ENCODE peak calls at places on chromosomes 5 and 9, in ten cellular contexts. One of them, this sample, is unnamed.

GRCh38 chr5:59139695-59140094 is 556.8 kb downstream of the RAB3C start:
- DNase-seq in GM04504: no peak
- DNase-seq in RCC 7860: no peak
- DNase-seq in activated CD8-positive, alpha-beta memory T cell treated with anti-CD3 and anti-CD28 coated beads for 1 hour: no peak
- DNase-seq in bronchial epithelial cell: no peak
- DNase-seq in heart right ventricle: no peak
- DNase-seq in fibroblast of the conjunctiva: no peak
- DNase-seq in GM23248: no peak
- DNase-seq in HuH-7: no peak
- DNase-seq in NCI-H748 treated with DMSO at 0.1 percent for 48 hours: no peak
- DNase-seq in this sample: no peak

GRCh38 chr5:43192558-43193170 is 639 bp downstream of the NIM1K start:
- DNase-seq in activated CD8-positive, alpha-beta memory T cell treated with anti-CD3 and anti-CD28 coated beads for 1 hour: no peak
- DNase-seq in GM23248: peak
- DNase-seq in NCI-H748 treated with DMSO at 0.1 percent for 48 hours: peak
- DNase-seq in bronchial epithelial cell: peak
- DNase-seq in HuH-7: no peak
- DNase-seq in fibroblast of the conjunctiva: no peak
- DNase-seq in GM04504: no peak
- DNase-seq in heart right ventricle: peak
- DNase-seq in RCC 7860: no peak
- DNase-seq in this sample: no peak

GRCh38 chr5:179137643-179138567 is 77.7 kb downstream of the ZNF354C start:
- DNase-seq in NCI-H748 treated with DMSO at 0.1 percent for 48 hours: no peak
- DNase-seq in HuH-7: no peak
- DNase-seq in fibroblast of the conjunctiva: no peak
- DNase-seq in bronchial epithelial cell: no peak
- DNase-seq in GM04504: no peak
- DNase-seq in heart right ventricle: no peak
- DNase-seq in RCC 7860: no peak
- DNase-seq in GM23248: no peak
- DNase-seq in activated CD8-positive, alpha-beta memory T cell treated with anti-CD3 and anti-CD28 coated beads for 1 hour: no peak
- DNase-seq in this sample: no peak

GRCh38 chr9:133656211-133657119 is 20.3 kb downstream of the DBH start:
- DNase-seq in bronchial epithelial cell: no peak
- DNase-seq in NCI-H748 treated with DMSO at 0.1 percent for 48 hours: no peak
- DNase-seq in GM04504: no peak
- DNase-seq in RCC 7860: no peak
- DNase-seq in activated CD8-positive, alpha-beta memory T cell treated with anti-CD3 and anti-CD28 coated beads for 1 hour: peak
- DNase-seq in GM23248: no peak
- DNase-seq in fibroblast of the conjunctiva: no peak
- DNase-seq in HuH-7: no peak
- DNase-seq in heart right ventricle: no peak
- DNase-seq in this sample: no peak

GRCh38 chr9:137462396-137463193 is 3.5 kb upstream of the NSMF start:
- DNase-seq in GM23248: no peak
- DNase-seq in bronchial epithelial cell: no peak
- DNase-seq in NCI-H748 treated with DMSO at 0.1 percent for 48 hours: no peak
- DNase-seq in activated CD8-positive, alpha-beta memory T cell treated with anti-CD3 and anti-CD28 coated beads for 1 hour: no peak
- DNase-seq in GM04504: no peak
- DNase-seq in heart right ventricle: no peak
- DNase-seq in fibroblast of the conjunctiva: no peak
- DNase-seq in RCC 7860: no peak
- DNase-seq in HuH-7: no peak
- DNase-seq in this sample: no peak

GRCh38 chr9:38000332-38000731 is 68.7 kb downstream of the SHB start:
- DNase-seq in fibroblast of the conjunctiva: no peak
- DNase-seq in NCI-H748 treated with DMSO at 0.1 percent for 48 hours: no peak
- DNase-seq in RCC 7860: no peak
- DNase-seq in activated CD8-positive, alpha-beta memory T cell treated with anti-CD3 and anti-CD28 coated beads for 1 hour: no peak
- DNase-seq in heart right ventricle: no peak
- DNase-seq in GM04504: no peak
- DNase-seq in HuH-7: no peak
- DNase-seq in GM23248: no peak
- DNase-seq in bronchial epithelial cell: no peak
- DNase-seq in this sample: no peak

GRCh38 chr5:140214831-140215230 is 39.8 kb downstream of the CYSTM1 start:
- DNase-seq in heart right ventricle: no peak
- DNase-seq in fibroblast of the conjunctiva: peak
- DNase-seq in GM04504: peak
- DNase-seq in HuH-7: no peak
- DNase-seq in RCC 7860: peak
- DNase-seq in activated CD8-positive, alpha-beta memory T cell treated with anti-CD3 and anti-CD28 coated beads for 1 hour: no peak
- DNase-seq in bronchial epithelial cell: peak
- DNase-seq in NCI-H748 treated with DMSO at 0.1 percent for 48 hours: no peak
- DNase-seq in GM23248: peak
- DNase-seq in this sample: peak

GRCh38 chr5:56166671-56167070 is 66.5 kb downstream of the ANKRD55 start:
- DNase-seq in NCI-H748 treated with DMSO at 0.1 percent for 48 hours: no peak
- DNase-seq in HuH-7: no peak
- DNase-seq in GM23248: peak
- DNase-seq in bronchial epithelial cell: peak
- DNase-seq in fibroblast of the conjunctiva: no peak
- DNase-seq in activated CD8-positive, alpha-beta memory T cell treated with anti-CD3 and anti-CD28 coated beads for 1 hour: no peak
- DNase-seq in GM04504: no peak
- DNase-seq in heart right ventricle: no peak
- DNase-seq in RCC 7860: no peak
- DNase-seq in this sample: no peak

GRCh38 chr5:55313870-55314617 is 6.3 kb downstream of the MTREX start:
- DNase-seq in RCC 7860: no peak
- DNase-seq in NCI-H748 treated with DMSO at 0.1 percent for 48 hours: no peak
- DNase-seq in HuH-7: no peak
- DNase-seq in fibroblast of the conjunctiva: no peak
- DNase-seq in bronchial epithelial cell: no peak
- DNase-seq in GM23248: no peak
- DNase-seq in activated CD8-positive, alpha-beta memory T cell treated with anti-CD3 and anti-CD28 coated beads for 1 hour: no peak
- DNase-seq in heart right ventricle: no peak
- DNase-seq in GM04504: no peak
- DNase-seq in this sample: no peak

GRCh38 chr9:126830827-126831226 is 26.0 kb downstream of the ZBTB43 start:
- DNase-seq in GM23248: no peak
- DNase-seq in GM04504: no peak
- DNase-seq in fibroblast of the conjunctiva: no peak
- DNase-seq in heart right ventricle: no peak
- DNase-seq in HuH-7: no peak
- DNase-seq in NCI-H748 treated with DMSO at 0.1 percent for 48 hours: no peak
- DNase-seq in activated CD8-positive, alpha-beta memory T cell treated with anti-CD3 and anti-CD28 coated beads for 1 hour: no peak
- DNase-seq in RCC 7860: no peak
- DNase-seq in bronchial epithelial cell: no peak
- DNase-seq in this sample: no peak

GRCh38 chr9:75457474-75458011 is 369.2 kb downstream of the OSTF1 start:
- DNase-seq in NCI-H748 treated with DMSO at 0.1 percent for 48 hours: no peak
- DNase-seq in RCC 7860: no peak
- DNase-seq in HuH-7: no peak
- DNase-seq in fibroblast of the conjunctiva: no peak
- DNase-seq in GM04504: no peak
- DNase-seq in activated CD8-positive, alpha-beta memory T cell treated with anti-CD3 and anti-CD28 coated beads for 1 hour: no peak
- DNase-seq in heart right ventricle: no peak
- DNase-seq in GM23248: no peak
- DNase-seq in bronchial epithelial cell: no peak
- DNase-seq in this sample: no peak

GRCh38 chr9:77712533-77713130 is 64.5 kb upstream of the GNA14 start:
- DNase-seq in GM04504: peak
- DNase-seq in activated CD8-positive, alpha-beta memory T cell treated with anti-CD3 and anti-CD28 coated beads for 1 hour: no peak
- DNase-seq in RCC 7860: peak
- DNase-seq in HuH-7: no peak
- DNase-seq in bronchial epithelial cell: peak
- DNase-seq in NCI-H748 treated with DMSO at 0.1 percent for 48 hours: no peak
- DNase-seq in heart right ventricle: no peak
- DNase-seq in fibroblast of the conjunctiva: no peak
- DNase-seq in GM23248: peak
- DNase-seq in this sample: peak

GRCh38 chr5:140424135-140424534 is 22.5 kb downstream of the ANKHD1 start:
- DNase-seq in RCC 7860: no peak
- DNase-seq in NCI-H748 treated with DMSO at 0.1 percent for 48 hours: no peak
- DNase-seq in GM23248: no peak
- DNase-seq in HuH-7: no peak
- DNase-seq in GM04504: no peak
- DNase-seq in activated CD8-positive, alpha-beta memory T cell treated with anti-CD3 and anti-CD28 coated beads for 1 hour: no peak
- DNase-seq in fibroblast of the conjunctiva: no peak
- DNase-seq in heart right ventricle: no peak
- DNase-seq in bronchial epithelial cell: no peak
- DNase-seq in this sample: no peak

GRCh38 chr9:136056546-136057235 is 38.4 kb downstream of the NACC2 start:
- DNase-seq in fibroblast of the conjunctiva: no peak
- DNase-seq in HuH-7: no peak
- DNase-seq in heart right ventricle: no peak
- DNase-seq in bronchial epithelial cell: no peak
- DNase-seq in RCC 7860: no peak
- DNase-seq in GM23248: no peak
- DNase-seq in activated CD8-positive, alpha-beta memory T cell treated with anti-CD3 and anti-CD28 coated beads for 1 hour: no peak
- DNase-seq in GM04504: no peak
- DNase-seq in NCI-H748 treated with DMSO at 0.1 percent for 48 hours: no peak
- DNase-seq in this sample: no peak

GRCh38 chr5:150640311-150641005 is at the start of gene SYNPO:
- DNase-seq in GM23248: peak
- DNase-seq in activated CD8-positive, alpha-beta memory T cell treated with anti-CD3 and anti-CD28 coated beads for 1 hour: no peak
- DNase-seq in HuH-7: peak
- DNase-seq in RCC 7860: peak
- DNase-seq in GM04504: peak
- DNase-seq in fibroblast of the conjunctiva: peak
- DNase-seq in heart right ventricle: peak
- DNase-seq in NCI-H748 treated with DMSO at 0.1 percent for 48 hours: no peak
- DNase-seq in bronchial epithelial cell: peak
- DNase-seq in this sample: peak

GRCh38 chr9:82363236-82363635 is 374.7 kb downstream of the SPATA31D1 start:
- DNase-seq in activated CD8-positive, alpha-beta memory T cell treated with anti-CD3 and anti-CD28 coated beads for 1 hour: no peak
- DNase-seq in fibroblast of the conjunctiva: no peak
- DNase-seq in HuH-7: no peak
- DNase-seq in NCI-H748 treated with DMSO at 0.1 percent for 48 hours: peak
- DNase-seq in RCC 7860: no peak
- DNase-seq in heart right ventricle: no peak
- DNase-seq in GM23248: no peak
- DNase-seq in GM04504: no peak
- DNase-seq in bronchial epithelial cell: no peak
- DNase-seq in this sample: no peak